ENCODE peak calls at places on chromosomes 7 and 10, in five cellular contexts. E is EL; N is fibroblast of the aortic adventitia; P is stimulated activated CD4-positive, alpha-beta T cell treated with anti-CD3 and anti-CD28 coated beads, Interleukin-15, amount 100 ng/mL, for 24 hours; K is NCI-H2171. S is an unnamed sample.
A peak's percentile ranks its signal among the peaks of the same experiment; 100 is the strongest.

GRCh38 chr10:112361951-112362770 is 11.8 kb upstream of the ACSL5 start:
- DNase-seq in K (no peak), N (peak; percentile 74), P (no peak), E (peak; percentile 77), S (no peak)

GRCh38 chr7:5332579-5332978 is 49.8 kb downstream of the SLC29A4 start:
- DNase-seq in N (no peak), E (no peak), K (no peak), P (no peak), S (no peak)

GRCh38 chr10:71598673-71599072 is 120.9 kb downstream of the C10orf105 start:
- DNase-seq in P (no peak), K (no peak), E (peak; percentile 20), N (peak; percentile 60), S (no peak)

GRCh38 chr10:123136806-123137642 is 1.3 kb downstream of the HMX3 start:
- DNase-seq in N (no peak), P (peak; percentile 58), E (peak; percentile 30), K (no peak), S (peak; percentile 40)

GRCh38 chr10:125273023-125273422 is 112.7 kb upstream of the CTBP2 start:
- DNase-seq in N (no peak), K (no peak), E (no peak), P (no peak), S (no peak)

GRCh38 chr7:3092468-3092867 is 48.8 kb upstream of the CARD11 start:
- DNase-seq in P (peak; percentile 81), E (no peak), N (no peak), K (no peak), S (peak; percentile 91)

GRCh38 chr10:71868192-71868697 is 17.2 kb upstream of the PSAP start:
- DNase-seq in E (peak; percentile 78), K (no peak), P (no peak), N (peak; percentile 68), S (peak; percentile 29)

GRCh38 chr7:114468844-114469243 is 54.2 kb downstream of the FOXP2 start:
- DNase-seq in P (no peak), N (peak; percentile 43), K (no peak), E (no peak), S (no peak)

GRCh38 chr7:127782550-127783266 is 130.7 kb downstream of the SND1 start:
- DNase-seq in N (no peak), P (no peak), E (no peak), K (peak; percentile 2), S (no peak)

S was measured in activated CD4-positive, alpha-beta memory T cell treated with anti-CD3 and anti-CD28 coated beads for 36 hours.